ENCODE peak calls at places on chromosome 14, in nine cellular contexts. W is NAMALWA; X is Right ventricle myocardium superior; H is mammary epithelial cell; V is stimulated activated naive B cell treated with anti-CD40 and anti-IgM and Interleukin-4, amounts not matched to agents 10 μg/mL and 1 μg/mL and 100 μg/mL, for 72 hours; T is hippocampal formation; Y is lung; S is WTC11; F is activated T-cell treated with anti-CD3 and anti-CD28 coated beads, Interleukin-2, amount 50 U/mL, for 1 hour. M is an unnamed sample.
A peak's percentile ranks its signal among the peaks of the same experiment; 100 is the strongest.

GRCh38 chr14:34000396-34000795 is 49.5 kb upstream of the EGLN3 start:
- DNase-seq in W (no peak), X (no peak), H (no peak), V (no peak), T (no peak), Y (no peak), S (no peak), F (no peak), M (no peak)

GRCh38 chr14:72664651-72665050 is 229.2 kb downstream of the DPF3 start:
- DNase-seq in W (no peak), X (no peak), H (no peak), V (no peak), T (no peak), Y (no peak), S (no peak), F (no peak), M (no peak)

GRCh38 chr14:61025239-61026223 is 44.5 kb downstream of the SLC38A6 start:
- DNase-seq in W (peak; percentile 68), X (peak; percentile 54), H (peak; percentile 55), V (peak; percentile 28), T (peak; percentile 51), Y (peak; percentile 45), S (peak; percentile 47), F (peak; percentile 29), M (peak; percentile 52)

GRCh38 chr14:32249780-32250179 is 46.7 kb upstream of the RNU6-8 start:
- DNase-seq in W (no peak), X (no peak), H (peak; percentile 49), V (no peak), T (no peak), Y (no peak), S (no peak), F (no peak), M (no peak)

GRCh38 chr14:44149597-44149996 is 357.5 kb downstream of the FSCB start:
- DNase-seq in W (peak; percentile 14), X (no peak), H (peak; percentile 28), V (no peak), T (no peak), Y (no peak), S (peak; percentile 75), F (no peak), M (no peak)

GRCh38 chr14:23727566-23728335 is 91.6 kb downstream of the DHRS2 start:
- DNase-seq in W (peak; percentile 52), X (no peak), H (peak; percentile 43), V (no peak), T (no peak), Y (no peak), S (no peak), F (no peak), M (no peak)

GRCh38 chr14:66359500-66359899 is 126.7 kb upstream of the CCDC196 start:
- DNase-seq in W (peak; percentile 41), X (no peak), H (peak; percentile 25), V (no peak), T (peak; percentile 70), Y (no peak), S (no peak), F (no peak), M (no peak)

GRCh38 chr14:36105401-36105800 is 71.1 kb downstream of the PTCSC3 start:
- DNase-seq in W (no peak), X (no peak), H (no peak), V (no peak), T (no peak), Y (peak; percentile 30), S (peak; percentile 21), F (no peak), M (no peak)

GRCh38 chr14:36241183-36241582 is 64.7 kb upstream of the PTCSC3 start:
- DNase-seq in W (no peak), X (no peak), H (no peak), V (no peak), T (no peak), Y (no peak), S (no peak), F (no peak), M (no peak)

GRCh38 chr14:64737391-64738305 is 33.4 kb downstream of the PLEKHG3 start:
- DNase-seq in W (no peak), X (peak; percentile 21), H (no peak), V (no peak), T (no peak), Y (no peak), S (no peak), F (no peak), M (peak; percentile 36)

GRCh38 chr14:91108941-91109611 is 4.8 kb upstream of the DGLUCY start:
- DNase-seq in W (no peak), X (no peak), H (peak; percentile 29), V (peak; percentile 7), T (no peak), Y (no peak), S (no peak), F (peak; percentile 31), M (no peak)

GRCh38 chr14:77991128-77991772 is 178.9 kb upstream of the NRXN3 start:
- DNase-seq in W (peak; percentile 27), X (no peak), H (no peak), V (no peak), T (peak; percentile 43), Y (no peak), S (peak; percentile 26), F (no peak), M (no peak)

GRCh38 chr14:22811752-22812151 is 3.5 kb downstream of the SLC7A7 start:
- DNase-seq in W (peak; percentile 78), X (no peak), H (no peak), V (no peak), T (no peak), Y (no peak), S (no peak), F (no peak), M (no peak)

GRCh38 chr14:100906420-100906819 is 2.9 kb upstream of the RTL1 start:
- DNase-seq in W (peak; percentile 33), X (peak; percentile 29), H (no peak), V (no peak), T (no peak), Y (no peak), S (peak; percentile 61), F (no peak), M (no peak)

M was measured in hypothalamus.